ENCODE peak calls at places on chromosome 9, in six cellular contexts. Q, R, O, Z, X and K are unnamed samples.

GRCh38 chr9:84851935-84852585 is 182.5 kb downstream of the NTRK2 start:
- DNase-seq in R (no peak), Z (no peak), X (peak), O (no peak), Q (no peak), K (no peak)

GRCh38 chr9:114805670-114806551 is at the start of gene TNFSF15:
- DNase-seq in Z (peak), Q (peak), X (no peak), R (no peak), O (peak), K (no peak)

GRCh38 chr9:131111854-131112311 is 13.5 kb upstream of the NUP214 start:
- DNase-seq in Z (no peak), O (no peak), X (no peak), Q (no peak), R (peak), K (no peak)

GRCh38 chr9:112174965-112175795 is at the start of gene SUSD1:
- DNase-seq in Z (peak), R (no peak), X (peak), O (peak), Q (peak), K (peak)

GRCh38 chr9:37034938-37035471 is 937 bp upstream of the PAX5 start:
- DNase-seq in O (no peak), Z (no peak), Q (no peak), R (no peak), X (no peak), K (no peak)

GRCh38 chr9:129351058-129351641 is 173.1 kb upstream of the IER5L start:
- DNase-seq in O (peak), X (no peak), Q (no peak), Z (no peak), R (no peak), K (no peak)

GRCh38 chr9:70979971-70980370 is 141.4 kb downstream of the TRPM3 start:
- DNase-seq in X (no peak), Z (no peak), O (no peak), Q (no peak), R (no peak), K (no peak)

GRCh38 chr9:4491621-4491975 is 1.3 kb downstream of the SLC1A1 start:
- DNase-seq in O (no peak), X (no peak), Z (no peak), R (no peak), Q (no peak), K (no peak)

GRCh38 chr9:91697201-91697600 is 252.8 kb downstream of the ROR2 start:
- DNase-seq in R (no peak), Z (no peak), Q (no peak), O (no peak), X (no peak), K (no peak)

GRCh38 chr9:98251554-98251953 is 3.9 kb downstream of the TBC1D2 start:
- DNase-seq in X (no peak), R (no peak), Q (no peak), O (no peak), Z (no peak), K (no peak)

GRCh38 chr9:129981180-129981907 is 61.6 kb downstream of the FNBP1 start:
- DNase-seq in Q (peak), R (peak), X (peak), O (no peak), Z (peak), K (no peak)

GRCh38 chr9:88143944-88144343 is 5.7 kb upstream of the SPATA31C2 start:
- DNase-seq in Q (no peak), R (no peak), O (no peak), Z (no peak), X (no peak), K (no peak)

GRCh38 chr9:79611091-79611614 is 39.4 kb downstream of the TLE4 start:
- DNase-seq in R (no peak), O (no peak), Q (no peak), X (no peak), Z (no peak), K (no peak)

GRCh38 chr9:106072421-106072820 is 378.1 kb downstream of the TMEM38B start:
- DNase-seq in O (no peak), R (no peak), Q (no peak), X (no peak), Z (no peak), K (no peak)

GRCh38 chr9:120912958-120913672 is 13.5 kb downstream of the TRAF1 start:
- DNase-seq in X (no peak), Q (no peak), R (no peak), O (peak), Z (no peak), K (no peak)

GRCh38 chr9:87518702-87519335 is 21.2 kb downstream of the DAPK1 start:
- DNase-seq in Q (no peak), X (peak), O (no peak), Z (peak), R (no peak), K (no peak)

GRCh38 chr9:103530934-103531333 is 535.8 kb downstream of the CYLC2 start:
- DNase-seq in O (no peak), R (no peak), Z (no peak), Q (no peak), X (no peak), K (no peak)

GRCh38 chr9:126860757-126861466 is 473 bp downstream of the ZBTB34 start:
- DNase-seq in R (no peak), X (peak), O (peak), Z (peak), Q (peak), K (no peak)

GRCh38 chr9:4012446-4012845 is 287.4 kb downstream of the GLIS3 start:
- DNase-seq in Z (no peak), R (no peak), O (no peak), X (no peak), Q (no peak), K (no peak)

GRCh38 chr9:132813115-132813784 is 64.8 kb downstream of the AK8 start:
- DNase-seq in Z (no peak), X (no peak), R (no peak), O (no peak), Q (no peak), K (no peak)

GRCh38 chr9:112784020-112784788 is 33.6 kb downstream of the SNX30 start:
- DNase-seq in O (peak), Z (no peak), Q (no peak), X (no peak), R (no peak), K (no peak)

GRCh38 chr9:2495221-2496005 is 126.2 kb upstream of the VLDLR start:
- DNase-seq in O (no peak), R (no peak), Q (no peak), Z (no peak), X (no peak), K (no peak)

GRCh38 chr9:113570749-113571711 is 107.5 kb downstream of the RGS3 start:
- DNase-seq in Z (no peak), O (no peak), R (no peak), X (no peak), Q (no peak), K (no peak)

GRCh38 chr9:131833906-131834305 is 94.0 kb upstream of the RAPGEF1 start:
- DNase-seq in R (no peak), O (no peak), Q (no peak), Z (no peak), X (no peak), K (no peak)

GRCh38 chr9:33297455-33297854 is 7.1 kb downstream of the NFX1 start:
- DNase-seq in Q (peak), R (no peak), Z (peak), O (no peak), X (peak), K (no peak)

GRCh38 chr9:126516936-126517750 is 96.6 kb upstream of the LMX1B start:
- DNase-seq in O (no peak), R (no peak), Q (peak), X (peak), Z (no peak), K (peak)

GRCh38 chr9:74960548-74960947 is 7.8 kb upstream of the C9orf40 start:
- DNase-seq in Q (no peak), Z (no peak), O (no peak), R (no peak), X (no peak), K (no peak)

GRCh38 chr9:4146293-4146692 is 153.6 kb downstream of the GLIS3 start:
- DNase-seq in X (no peak), Z (no peak), R (no peak), Q (no peak), O (no peak), K (no peak)

GRCh38 chr9:86720893-86721698 is 226.2 kb downstream of the GAS1 start:
- DNase-seq in O (no peak), Z (no peak), R (no peak), X (no peak), Q (no peak), K (no peak)

GRCh38 chr9:33458444-33458843 is 11.1 kb upstream of the AQP3 start:
- DNase-seq in Q (peak), X (no peak), Z (no peak), R (no peak), O (peak), K (peak)

GRCh38 chr9:91001146-91001611 is 199.6 kb downstream of the SYK start:
- DNase-seq in O (no peak), R (no peak), Q (no peak), Z (peak), X (peak), K (no peak)

GRCh38 chr9:81590688-81591087 is 98.7 kb downstream of the TLE1 start:
- DNase-seq in Z (no peak), R (no peak), O (no peak), X (no peak), Q (no peak), K (no peak)

GRCh38 chr9:81586786-81587185 is 102.6 kb downstream of the TLE1 start:
- DNase-seq in Z (no peak), Q (no peak), O (no peak), R (no peak), X (no peak), K (no peak)

GRCh38 chr9:81589392-81589791 is 100.0 kb downstream of the TLE1 start:
- DNase-seq in X (no peak), R (no peak), Q (no peak), Z (no peak), O (no peak), K (no peak)

GRCh38 chr9:81589819-81590218 is 99.5 kb downstream of the TLE1 start:
- DNase-seq in Z (no peak), R (no peak), X (no peak), O (no peak), Q (no peak), K (no peak)

GRCh38 chr9:81588148-81588874 is 101.0 kb downstream of the TLE1 start:
- DNase-seq in R (no peak), O (no peak), Q (no peak), X (peak), Z (peak), K (no peak)
- TF ChIP-seq CTCF in R (no peak), O (no peak), Q (no peak), X (no peak), Z (peak), K (no peak)

GRCh38 chr9:35116539-35116897 is 856 bp upstream of the ATOSB start:
- DNase-seq in R (no peak), X (no peak), Z (no peak), O (no peak), Q (no peak), K (no peak)
- H3K27ac ChIP-seq in R (peak), X (peak), Z (peak), O (peak), Q (peak), K (peak)

GRCh38 chr9:124392855-124393460 is 22.3 kb downstream of the PSMB7 start:
- DNase-seq in X (peak), Q (no peak), O (peak), R (peak), Z (no peak), K (no peak)
- TF ChIP-seq CTCF in X (peak), Q (no peak), O (peak), R (peak), Z (peak), K (no peak)

DNA sequence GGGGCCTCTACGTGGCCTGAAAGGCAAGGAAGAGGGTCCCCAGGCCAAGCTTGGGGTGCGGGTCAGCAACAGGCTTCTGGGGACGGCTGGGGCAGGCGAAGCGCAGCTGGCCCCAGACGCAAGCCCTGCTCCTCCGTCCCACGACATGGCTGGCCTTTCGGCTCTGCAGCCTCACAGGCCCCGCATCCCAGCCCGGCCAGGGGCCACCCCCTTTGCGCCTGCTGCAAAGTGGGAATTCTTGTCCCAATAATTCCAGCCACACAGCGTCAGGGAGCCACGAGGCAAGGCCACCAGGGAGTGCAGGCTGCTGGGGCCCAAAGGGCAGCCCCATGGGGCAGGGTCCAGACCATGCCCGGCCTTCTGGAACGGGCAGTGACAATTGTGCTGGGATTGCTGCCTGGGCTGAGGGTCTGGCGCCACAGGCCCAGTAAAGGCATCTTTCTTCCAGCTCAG is 1.1 kb upstream of the ENTPD2 start:
- DNase-seq in X (no peak), O (no peak), Z (peak), Q (no peak), R (no peak), K (no peak)
- H3K27ac ChIP-seq in X (no peak), O (no peak), Z (no peak), Q (peak), R (peak), K (no peak)

GRCh38 chr9:128106181-128106939 is 21.2 kb downstream of the PTGES2 start:
- DNase-seq in X (no peak), Z (no peak), Q (no peak), R (no peak), O (no peak), K (no peak)
- TF ChIP-seq CTCF in X (no peak), Z (no peak), Q (no peak), R (no peak), O (peak), K (peak)